ENCODE peak calls at places on chromosomes 7 and 10, in four cellular contexts. Q, V, F and H are unnamed samples.

GRCh38 chr7:96484091-96484490 is 162.2 kb upstream of the SLC25A13 start:
- DNase-seq in V (no peak), F (no peak), Q (no peak), H (no peak)

GRCh38 chr10:86339226-86339865 is 27.2 kb downstream of the GRID1 start:
- DNase-seq in V (peak), F (no peak), Q (no peak), H (no peak)

GRCh38 chr7:45596665-45597095 is 22.5 kb downstream of the ADCY1 start:
- DNase-seq in V (no peak), F (no peak), Q (no peak), H (no peak)

GRCh38 chr7:18151419-18151818 is 123.8 kb upstream of the PRPS1L1 start:
- DNase-seq in F (no peak), Q (no peak), V (no peak), H (no peak)

GRCh38 chr10:92969151-92969550 is 91.4 kb upstream of the CYP26C1 start:
- DNase-seq in Q (no peak), V (no peak), F (no peak), H (peak)

GRCh38 chr10:100129424-100129823 is 47.8 kb upstream of the CPN1 start:
- DNase-seq in V (no peak), F (no peak), Q (no peak), H (no peak)

GRCh38 chr10:78756604-78757442 is 311.9 kb upstream of the ZMIZ1 start:
- DNase-seq in F (peak), Q (no peak), V (no peak), H (peak)

GRCh38 chr10:58044072-58044471 is 223.6 kb downstream of the IPMK start:
- DNase-seq in Q (no peak), V (no peak), F (no peak), H (peak)

GRCh38 chr7:2843711-2844152 is 376 bp downstream of the GNA12 start:
- DNase-seq in V (no peak), Q (no peak), F (no peak), H (no peak)

GRCh38 chr7:90841759-90842429 is 245.8 kb downstream of the CDK14 start:
- DNase-seq in Q (no peak), V (no peak), F (no peak), H (no peak)

GRCh38 chr10:13593560-13593959 is 6.8 kb downstream of the PRPF18 start:
- DNase-seq in F (no peak), V (no peak), Q (no peak), H (peak)

GRCh38 chr10:22372922-22373321 is 27.6 kb downstream of the SPAG6 start:
- DNase-seq in F (no peak), V (no peak), Q (no peak), H (peak)

GRCh38 chr7:116216956-116217570 is 6.7 kb downstream of the TES start:
- DNase-seq in V (no peak), F (no peak), Q (no peak), H (no peak)

GRCh38 chr10:59181668-59182067 is 5.2 kb downstream of the PHYHIPL start:
- DNase-seq in F (no peak), V (no peak), Q (no peak), H (peak)

GRCh38 chr10:3702569-3702968 is 82.4 kb downstream of the KLF6 start:
- DNase-seq in Q (no peak), V (no peak), F (no peak), H (no peak)

GRCh38 chr7:29146888-29147609 is 712 bp upstream of the CPVL start:
- DNase-seq in Q (no peak), F (no peak), V (no peak), H (no peak)

GRCh38 chr10:133292919-133293809 is 15.5 kb downstream of the TUBGCP2 start:
- DNase-seq in Q (no peak), V (no peak), F (no peak), H (peak)

GRCh38 chr10:70596860-70597809 is 5.4 kb downstream of the PRF1 start:
- DNase-seq in F (no peak), Q (peak), V (no peak), H (no peak)

GRCh38 chr10:21528452-21529235 is 3.2 kb upstream of the SKIDA1 start:
- DNase-seq in F (no peak), V (no peak), Q (no peak), H (no peak)

GRCh38 chr10:122082616-122083477 is 93.9 kb downstream of the TACC2 start:
- DNase-seq in F (no peak), Q (no peak), V (no peak), H (no peak)

GRCh38 chr10:68550747-68551411 is 9.3 kb upstream of the TET1 start:
- DNase-seq in Q (no peak), V (peak), F (no peak), H (peak)

GRCh38 chr7:16753932-16754571 is 497 bp downstream of the TSPAN13 start:
- DNase-seq in Q (no peak), V (peak), F (no peak), H (peak)

GRCh38 chr7:26368542-26368941 is 76.9 kb downstream of the SNX10 start:
- DNase-seq in F (no peak), V (no peak), Q (no peak), H (no peak)